ENCODE peak calls at places on chromosomes 13 and 19, in ten cellular contexts. R is Panc1, G is HFFc6, L is astrocyte of the spinal cord, M is Caco-2, W is fibroblast of mammary gland, V is nephron progenitor cell, H is BE2C, T is coronary artery, P is breast epithelium. B is an unnamed sample.
A peak's percentile ranks its signal among the peaks of the same experiment; 100 is the strongest.

GRCh38 chr19:39052243-39052746 is 19.9 kb upstream of the FBXO27 start:
- DNase-seq in R (peak; percentile 90), G (no peak), L (peak; percentile 52), M (peak; percentile 77), W (peak; percentile 45), V (peak; percentile 79), H (peak; percentile 76), T (no peak), P (no peak), B (peak; percentile 88)

GRCh38 chr13:111632906-111633305 is 312.5 kb downstream of the TEX29 start:
- DNase-seq in R (no peak), G (no peak), L (no peak), M (no peak), W (no peak), V (peak; percentile 20), H (no peak), T (peak; percentile 46), P (no peak), B (no peak)

GRCh38 chr13:75345191-75345590 is 136.8 kb downstream of the TBC1D4 start:
- DNase-seq in R (no peak), G (peak; percentile 26), L (peak; percentile 50), M (no peak), W (peak; percentile 17), V (no peak), H (no peak), T (no peak), P (no peak), B (no peak)

GRCh38 chr13:113607477-113608245 is 23.1 kb downstream of the TFDP1 start:
- DNase-seq in R (no peak), G (no peak), L (no peak), M (no peak), W (no peak), V (no peak), H (no peak), T (no peak), P (no peak), B (no peak)

GRCh38 chr19:57887195-57887941 is 1.5 kb downstream of the ZNF814 start:
- DNase-seq in R (no peak), G (no peak), L (no peak), M (no peak), W (no peak), V (no peak), H (no peak), T (no peak), P (no peak), B (no peak)

GRCh38 chr19:3343619-3344502 is 22.5 kb upstream of the NFIC start:
- DNase-seq in R (no peak), G (peak; percentile 64), L (peak; percentile 70), M (no peak), W (peak; percentile 92), V (no peak), H (peak; percentile 89), T (peak; percentile 96), P (peak; percentile 97), B (peak; percentile 68)

GRCh38 chr13:54092686-54093085 is 1064.1 kb downstream of the OLFM4 start:
- DNase-seq in R (no peak), G (no peak), L (no peak), M (no peak), W (no peak), V (no peak), H (no peak), T (no peak), P (no peak), B (no peak)

GRCh38 chr13:75607447-75607846 is 28.7 kb upstream of the LMO7 start:
- DNase-seq in R (no peak), G (no peak), L (no peak), M (no peak), W (no peak), V (no peak), H (no peak), T (no peak), P (no peak), B (no peak)

GRCh38 chr19:6693681-6694080 is 23.7 kb upstream of the TNFSF14 start:
- DNase-seq in R (no peak), G (no peak), L (no peak), M (no peak), W (no peak), V (no peak), H (no peak), T (no peak), P (no peak), B (no peak)

GRCh38 chr13:62799931-62800436 is 1384.3 kb upstream of the PCDH20 start:
- DNase-seq in R (no peak), G (no peak), L (no peak), M (no peak), W (no peak), V (no peak), H (no peak), T (no peak), P (no peak), B (no peak)

GRCh38 chr13:42229287-42229686 is 42.7 kb upstream of the AKAP11 start:
- DNase-seq in R (no peak), G (no peak), L (no peak), M (peak; percentile 21), W (no peak), V (no peak), H (no peak), T (no peak), P (no peak), B (no peak)

GRCh38 chr19:38543807-38544568 is 73.8 kb downstream of the MAP4K1 start:
- DNase-seq in R (peak; percentile 95), G (peak; percentile 96), L (peak; percentile 77), M (peak; percentile 69), W (peak; percentile 93), V (no peak), H (peak; percentile 96), T (peak; percentile 80), P (peak; percentile 66), B (peak; percentile 78)

DNA sequence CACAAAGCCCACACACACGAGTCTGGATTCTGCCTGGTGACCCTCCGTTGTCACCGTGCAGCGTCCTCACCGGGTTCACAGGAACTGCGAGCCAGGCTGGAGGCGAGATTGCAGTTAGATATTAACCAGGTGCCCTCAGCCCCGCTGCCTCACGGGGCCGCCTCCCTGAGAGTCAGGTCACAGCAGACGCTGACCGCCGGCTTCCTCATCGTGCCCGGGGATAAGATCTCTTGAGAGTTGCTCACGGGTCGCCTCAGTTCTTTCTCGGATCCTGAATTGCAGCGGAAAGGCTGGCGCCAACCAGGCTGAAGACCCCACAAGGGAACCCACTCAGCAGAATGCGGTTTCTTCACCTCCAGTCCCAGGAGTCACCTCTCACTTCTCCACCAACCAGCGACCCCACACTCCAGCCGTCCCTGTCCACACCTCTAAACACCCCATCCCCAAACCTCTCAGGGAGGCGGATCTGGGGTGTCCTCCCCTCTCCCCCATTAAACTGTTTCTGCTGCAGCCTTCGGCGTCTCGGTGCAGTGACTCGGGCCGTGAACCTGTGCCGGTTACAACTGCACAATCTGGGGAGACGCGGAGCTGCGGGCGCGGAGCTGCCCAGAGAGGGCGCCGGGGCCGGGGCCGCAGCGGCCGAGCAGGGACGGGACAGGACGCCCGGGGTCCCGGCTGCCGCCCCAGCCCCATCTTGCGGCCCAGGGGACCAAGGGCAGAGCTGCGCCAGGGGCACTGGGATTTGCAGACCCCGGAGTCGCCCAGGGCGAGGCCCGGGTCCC is 591 bp downstream of the ZNF823 start:
- DNase-seq in R (no peak), G (peak; percentile 12), L (peak; percentile 2), M (peak; percentile 81), W (peak; percentile 4), V (peak; percentile 61), H (peak; percentile 54), T (peak; percentile 74), P (peak; percentile 35), B (peak; percentile 68)
- TF ChIP-seq CTCF in R (no peak), G (peak; percentile 37), L (no peak), M (no peak), W (no peak), V (no peak), H (no peak), T (no peak), P (no peak), B (no peak)

DNA sequence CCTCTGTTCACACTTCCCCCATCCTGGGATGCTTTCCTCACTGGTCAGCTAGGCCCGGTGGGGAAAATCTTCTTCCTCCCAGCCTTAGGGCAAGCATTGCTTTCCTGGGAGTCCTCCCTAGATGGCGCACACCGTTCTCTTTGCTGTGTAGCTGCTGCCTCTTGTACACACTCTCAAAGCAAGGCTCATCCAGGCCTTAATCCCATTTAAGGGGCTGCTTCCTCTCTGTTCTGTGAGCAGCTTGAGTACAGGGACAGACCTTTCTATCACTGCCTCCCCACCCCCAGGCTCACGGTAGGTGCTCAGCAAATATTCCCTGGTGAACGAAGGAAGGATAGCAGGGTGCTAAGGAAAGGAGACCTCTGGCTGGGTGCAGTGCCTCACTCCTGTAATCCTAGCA is 11.0 kb downstream of the SLC7A10 start:
- DNase-seq in R (no peak), G (peak; percentile 22), L (peak; percentile 20), M (peak; percentile 28), W (peak; percentile 23), V (peak; percentile 41), H (peak; percentile 47), T (no peak), P (no peak), B (peak; percentile 58)
- TF ChIP-seq CTCF in R (no peak), G (peak; percentile 40), L (peak; percentile 49), M (peak; percentile 15), W (peak; percentile 31), V (peak; percentile 22), H (peak; percentile 48), T (no peak), P (no peak), B (peak; percentile 31)

DNA sequence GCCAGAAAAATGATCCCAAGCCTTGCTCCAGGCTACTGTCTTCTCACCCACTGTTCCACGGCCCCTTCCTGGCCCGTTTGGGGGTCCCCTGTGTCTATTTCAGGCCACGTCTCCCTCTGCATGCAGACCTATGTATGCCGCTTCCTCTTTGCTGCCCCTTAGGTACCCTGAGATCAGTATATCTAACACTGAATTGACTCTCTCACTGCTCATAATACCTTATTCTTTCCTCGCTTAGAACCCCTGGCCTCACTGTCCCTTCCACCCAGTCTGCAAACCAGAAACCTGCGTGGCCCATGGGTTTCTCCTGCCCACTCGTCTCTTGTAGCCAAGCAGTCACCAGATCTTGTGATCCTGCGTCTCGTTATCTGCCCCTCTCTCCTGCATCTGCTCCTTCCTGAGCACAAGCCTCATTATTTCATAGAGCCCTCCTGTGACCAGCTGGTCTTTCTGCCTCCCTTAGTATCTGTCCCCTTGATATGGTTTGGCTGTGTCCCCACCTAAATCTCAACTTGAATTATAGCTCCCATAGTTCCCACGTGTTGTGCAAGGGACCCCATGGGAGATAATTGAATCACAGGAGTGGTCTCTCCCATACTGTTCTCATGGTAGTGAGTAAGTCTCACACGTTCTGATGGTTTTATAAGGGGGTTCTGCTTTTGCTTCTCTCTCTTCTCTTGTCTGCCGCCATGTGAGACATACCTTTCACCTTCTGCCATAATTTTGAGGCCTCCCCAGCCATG is 109.0 kb upstream of the RNF113B start:
- DNase-seq in R (no peak), G (no peak), L (no peak), M (no peak), W (no peak), V (no peak), H (peak; percentile 56), T (no peak), P (no peak), B (no peak)
- TF ChIP-seq CTCF in R (no peak), G (no peak), L (no peak), M (no peak), W (no peak), V (no peak), H (no peak), T (no peak), P (no peak), B (no peak)

DNA sequence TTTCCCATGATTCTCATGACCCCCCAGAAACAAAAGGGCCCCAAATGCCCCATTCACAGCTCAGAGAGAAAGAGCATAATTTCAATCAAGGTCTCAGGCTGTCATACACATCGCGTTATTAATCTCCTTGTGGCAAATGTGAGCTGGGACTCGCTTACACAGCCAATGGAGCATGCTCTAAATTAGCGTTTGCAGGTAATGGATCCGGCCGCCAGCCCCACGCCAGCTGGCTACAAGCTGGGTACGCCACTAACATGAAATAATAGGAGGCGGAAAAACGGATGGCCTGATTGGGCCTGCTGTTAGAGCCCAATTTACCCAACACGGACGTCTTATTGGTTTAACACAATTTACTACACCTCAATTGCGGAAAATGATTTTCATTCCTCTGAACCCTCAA is 62.4 kb downstream of the PEPD start:
- DNase-seq in R (no peak), G (no peak), L (no peak), M (no peak), W (no peak), V (no peak), H (no peak), T (peak; percentile 47), P (no peak), B (no peak)
- TF ChIP-seq CTCF in R (no peak), G (no peak), L (no peak), M (no peak), W (no peak), V (no peak), H (no peak), T (no peak), P (no peak), B (no peak)